ENCODE peak calls at places on chromosomes 6 and 20, in nine cellular contexts. B is lower lobe of right lung; E is BJ; P is CD4-positive, alpha-beta T cell; Q is left lung; H is HFFc6; Y is foreskin fibroblast; V is AG09319; A is adrenal gland. L is an unnamed sample.

GRCh38 chr6:29624520-29624961 is 8.4 kb downstream of the GABBR1 start:
- DNase-seq in Y (no peak), A (no peak), V (no peak), P (no peak), E (no peak), H (no peak), B (no peak), Q (no peak), L (no peak)

GRCh38 chr6:163731215-163732013 is 316.9 kb downstream of the QKI start:
- DNase-seq in H (no peak), A (no peak), B (no peak), V (no peak), E (no peak), P (no peak), Y (no peak), Q (no peak), L (no peak)

GRCh38 chr6:106799008-106799952 is 169.9 kb downstream of the QRSL1 start:
- DNase-seq in H (peak; percentile 3), B (no peak), P (no peak), V (peak; percentile 36), E (no peak), Q (no peak), A (no peak), Y (no peak), L (no peak)

GRCh38 chr6:159837511-159837910 is 37.4 kb downstream of the PNLDC1 start:
- DNase-seq in A (no peak), Q (no peak), V (no peak), E (no peak), H (no peak), P (no peak), Y (no peak), B (no peak), L (no peak)

GRCh38 chr6:117552618-117553017 is 49.7 kb downstream of the GOPC start:
- DNase-seq in H (no peak), V (no peak), Q (no peak), P (no peak), Y (no peak), E (no peak), B (no peak), A (no peak), L (no peak)

GRCh38 chr20:45019027-45019763 is 52.9 kb downstream of the STK4 start:
- DNase-seq in H (no peak), Q (no peak), A (no peak), E (no peak), Y (no peak), V (no peak), B (no peak), P (no peak), L (no peak)

GRCh38 chr20:53579581-53580375 is 13.9 kb downstream of the ZNF217 start:
- DNase-seq in E (no peak), V (no peak), H (peak; percentile 50), Q (no peak), P (no peak), A (no peak), Y (peak; percentile 81), B (peak; percentile 42), L (no peak)

GRCh38 chr6:51025082-51025777 is 206.6 kb downstream of the TFAP2B start:
- DNase-seq in V (no peak), Y (no peak), E (no peak), P (no peak), B (no peak), Q (no peak), A (no peak), H (peak; percentile 2), L (no peak)

GRCh38 chr6:75278474-75279077 is 6.0 kb downstream of the TMEM30A start:
- DNase-seq in A (no peak), E (no peak), P (no peak), B (no peak), Q (no peak), H (no peak), Y (no peak), V (no peak), L (no peak)

GRCh38 chr20:59004493-59004762 is 2.6 kb downstream of the CTSZ start:
- DNase-seq in A (peak; percentile 51), V (no peak), Q (peak; percentile 91), E (no peak), H (no peak), Y (no peak), P (peak; percentile 56), B (peak; percentile 84), L (no peak)

GRCh38 chr20:6007529-6008103 is 46.2 kb downstream of the LRRN4 start:
- DNase-seq in B (no peak), A (no peak), H (no peak), P (no peak), Q (no peak), V (no peak), Y (no peak), E (no peak), L (no peak)

GRCh38 chr6:37524025-37524647 is 24.4 kb upstream of the CCDC167 start:
- DNase-seq in B (no peak), P (no peak), H (peak; percentile 51), A (no peak), E (no peak), Q (no peak), V (no peak), Y (peak; percentile 65), L (no peak)

GRCh38 chr20:62875419-62876355 is 14.1 kb upstream of the TCFL5 start:
- DNase-seq in A (peak; percentile 92), H (peak; percentile 77), Y (peak; percentile 83), E (no peak), P (no peak), B (peak; percentile 72), Q (no peak), V (no peak), L (peak; percentile 95)

GRCh38 chr20:2693996-2694471 is 1.5 kb downstream of the EBF4 start:
- DNase-seq in A (no peak), Y (no peak), E (no peak), Q (no peak), V (no peak), B (no peak), P (no peak), H (no peak), L (peak; percentile 72)

GRCh38 chr20:2694519-2694918 is 1.9 kb downstream of the EBF4 start:
- DNase-seq in V (no peak), E (no peak), Y (no peak), B (no peak), P (no peak), A (no peak), H (no peak), Q (no peak), L (peak; percentile 66)

GRCh38 chr20:2692036-2692885 is at the start of gene EBF4:
- DNase-seq in V (no peak), H (no peak), A (peak; percentile 72), B (peak; percentile 58), Y (peak; percentile 37), E (no peak), P (peak; percentile 21), Q (peak; percentile 80), L (peak; percentile 55)

GRCh38 chr20:2692886-2693285 is 306 bp downstream of the EBF4 start:
- DNase-seq in V (no peak), H (no peak), Y (no peak), E (no peak), B (no peak), Q (peak; percentile 71), A (no peak), P (no peak), L (no peak)

GRCh38 chr20:2693286-2693995 is 861 bp downstream of the EBF4 start:
- DNase-seq in B (no peak), V (no peak), Y (peak; percentile 30), P (peak; percentile 60), Q (peak; percentile 81), A (peak; percentile 19), H (no peak), E (no peak), L (peak; percentile 77)
- TF ChIP-seq CTCF in B (no peak), V (no peak), Y (no peak), P (no peak), Q (no peak), A (no peak), H (no peak), E (no peak), L (no peak)

GRCh38 chr20:11851646-11852045 is 66.0 kb upstream of the BTBD3 start:
- DNase-seq in V (no peak), A (no peak), H (no peak), Q (no peak), E (no peak), B (no peak), P (no peak), Y (peak; percentile 16), L (no peak)

GRCh38 chr20:11849270-11849920 is 68.3 kb upstream of the BTBD3 start:
- DNase-seq in A (no peak), Q (no peak), P (no peak), H (no peak), E (no peak), V (no peak), B (no peak), Y (peak; percentile 51), L (no peak)

GRCh38 chr20:11850901-11851300 is 66.8 kb upstream of the BTBD3 start:
- DNase-seq in P (no peak), V (no peak), Y (peak; percentile 77), A (no peak), E (no peak), Q (no peak), B (no peak), H (peak; percentile 51), L (no peak)

GRCh38 chr20:11852189-11852588 is 65.5 kb upstream of the BTBD3 start:
- DNase-seq in P (no peak), B (no peak), Y (no peak), Q (no peak), V (no peak), H (no peak), A (no peak), E (no peak), L (no peak)

DNA sequence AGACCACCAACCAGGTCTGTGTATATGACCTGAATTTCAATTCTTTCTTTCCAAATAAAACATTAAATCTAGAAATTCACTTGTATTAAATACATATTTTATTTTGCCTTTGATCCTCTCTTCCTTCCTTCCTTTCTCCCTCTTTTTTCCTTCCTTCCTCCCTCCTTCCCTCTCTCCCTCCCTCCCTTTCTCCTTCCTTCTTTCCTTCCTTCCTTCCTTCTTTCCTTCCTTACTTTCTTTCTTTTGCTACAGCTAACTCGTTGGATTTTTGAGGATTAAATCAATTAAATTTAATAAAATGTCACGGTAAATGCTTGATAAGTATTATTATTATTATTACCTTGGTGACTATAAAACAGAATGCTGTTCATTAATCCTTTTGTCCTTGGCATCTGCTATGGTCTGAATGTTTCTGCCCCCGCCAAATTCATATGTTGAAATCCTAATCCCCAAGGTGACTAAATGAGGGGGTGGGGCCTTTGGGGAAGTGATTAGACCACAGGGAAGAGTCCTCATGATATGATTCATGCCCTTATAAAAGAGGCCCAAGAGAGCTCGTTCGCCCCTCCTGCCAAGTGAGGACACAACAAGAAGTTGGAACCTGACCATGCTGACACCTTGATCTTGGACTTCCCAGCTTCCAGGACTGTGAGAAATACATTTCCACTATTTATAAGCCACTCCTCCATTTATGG is 67.6 kb upstream of the BTBD3 start:
- DNase-seq in Y (peak; percentile 82), V (no peak), H (peak; percentile 42), P (no peak), Q (no peak), A (no peak), B (no peak), E (no peak), L (no peak)
- TF ChIP-seq CTCF in Y (no peak), V (no peak), H (no peak), P (no peak), Q (no peak), A (no peak), B (no peak), E (no peak), L (no peak)

GRCh38 chr6:167907837-167908681 is 81.3 kb downstream of the AFDN start:
- DNase-seq in V (no peak), B (no peak), Y (peak; percentile 32), E (no peak), A (no peak), H (peak; percentile 32), Q (no peak), P (no peak), L (no peak)
- TF ChIP-seq CTCF in V (peak; percentile 54), B (peak; percentile 43), Y (peak; percentile 61), E (peak; percentile 59), A (peak; percentile 4), H (peak; percentile 81), Q (no peak), P (no peak), L (peak; percentile 84)

GRCh38 chr6:158143700-158144099 is 24.4 kb downstream of the SERAC1 start:
- DNase-seq in B (no peak), E (no peak), P (no peak), Q (no peak), A (no peak), V (no peak), H (no peak), Y (peak; percentile 23), L (no peak)
- TF ChIP-seq CTCF in B (peak; percentile 8), E (peak; percentile 19), P (no peak), Q (no peak), A (no peak), V (peak; percentile 20), H (peak; percentile 50), Y (peak; percentile 2), L (peak; percentile 47)